ENCODE peak calls at places on chromosomes 12 and 14, in four cellular contexts. G is left ventricle myocardium inferior, E is IMR-90, V is left lung. S is an unnamed sample. For H3K4me1, the result is how much of the 10 kb centered on the place peaks cover.

GRCh38 chr12:106227641-106228319 is 20.0 kb downstream of the CKAP4 start:
- DNase-seq in G (no peak), E (no peak), V (peak), S (no peak)

GRCh38 chr12:68317047-68317667 is 15.0 kb downstream of the MDM1 start:
- DNase-seq in G (no peak), E (peak), V (no peak), S (no peak)

GRCh38 chr12:41485203-41485602 is 297.1 kb downstream of the PDZRN4 start:
- DNase-seq in G (no peak), E (no peak), V (no peak), S (no peak)

GRCh38 chr12:106136263-106136662 is 2.5 kb downstream of the NUAK1 start:
- DNase-seq in G (peak), E (peak), V (peak), S (peak)

GRCh38 chr14:52175982-52176502 is 91.5 kb upstream of the PTGDR start:
- DNase-seq in G (no peak), E (no peak), V (no peak), S (no peak)

GRCh38 chr14:54533100-54533499 is 23.4 kb downstream of the CGRRF1 start:
- DNase-seq in G (no peak), E (no peak), V (no peak), S (no peak)

GRCh38 chr12:122308811-122309210 is 42.5 kb upstream of the VPS33A start:
- DNase-seq in G (no peak), E (peak), V (no peak), S (no peak)

GRCh38 chr14:61527325-61528100 is 167.8 kb upstream of the HIF1A start:
- DNase-seq in G (no peak), E (peak), V (no peak), S (peak)

GRCh38 chr12:7994731-7995205 is 37.7 kb upstream of the FOXJ2 start:
- DNase-seq in G (no peak), E (peak), V (no peak), S (no peak)

GRCh38 chr14:28767851-28768548 is 1.4 kb downstream of the FOXG1 start:
- DNase-seq in G (no peak), E (no peak), V (no peak), S (no peak)

GRCh38 chr12:3728686-3729085 is 24.2 kb downstream of the CRACR2A start:
- DNase-seq in G (no peak), E (no peak), V (no peak), S (no peak)

GRCh38 chr14:103512701-103513611 is 9.7 kb downstream of the CKB start:
- DNase-seq in G (peak), E (peak), V (peak), S (peak)

GRCh38 chr14:103100281-103101121 is 6.0 kb downstream of the EXOC3L4 start:
- DNase-seq in G (no peak), E (no peak), V (no peak), S (peak)

GRCh38 chr14:100317897-100318808 is 5.0 kb upstream of the SLC25A47 start:
- DNase-seq in G (peak), E (peak), V (peak), S (peak)

GRCh38 chr14:93926209-93926872 is 803 bp upstream of the FAM181A start:
- DNase-seq in G (no peak), E (no peak), V (no peak), S (no peak)

GRCh38 chr12:104737682-104738370 is 220.3 kb downstream of the SLC41A2 start:
- DNase-seq in G (no peak), E (no peak), V (no peak), S (no peak)

GRCh38 chr12:113239811-113240331 is 18.6 kb downstream of the TPCN1 start:
- DNase-seq in G (peak), E (no peak), V (peak), S (no peak)

GRCh38 chr14:77691259-77691658 is 16.6 kb downstream of the ALKBH1 start:
- DNase-seq in G (peak), E (no peak), V (no peak), S (no peak)

GRCh38 chr12:57190037-57190436 is 26.6 kb upstream of the NXPH4 start:
- DNase-seq in G (no peak), E (no peak), V (peak), S (no peak)

GRCh38 chr12:1058423-1058822 is 67.4 kb downstream of the ERC1 start:
- DNase-seq in G (no peak), E (no peak), V (no peak), S (no peak)

GRCh38 chr14:105203057-105203494 is 22.0 kb upstream of the NUDT14 start:
- DNase-seq in G (peak), E (peak), V (peak), S (peak)

GRCh38 chr12:10220398-10221077 is 7.9 kb downstream of the GABARAPL1 start:
- DNase-seq in G (peak), E (peak), V (no peak), S (no peak)

GRCh38 chr12:19130224-19131019 is 889 bp downstream of the PLEKHA5 start:
- DNase-seq in G (peak), E (no peak), V (peak), S (peak)

GRCh38 chr14:81286574-81287370 is 66.0 kb upstream of the GTF2A1 start:
- DNase-seq in G (no peak), E (no peak), V (no peak), S (no peak)

GRCh38 chr12:34405286-34406227 is 383.3 kb downstream of the ALG10 start:
- DNase-seq in G (peak), E (no peak), V (peak), S (no peak)

GRCh38 chr12:23626791-23627190 is 322.7 kb downstream of the SOX5 start:
- DNase-seq in G (no peak), E (no peak), V (no peak), S (no peak)

GRCh38 chr14:41785696-41786095 is 179.0 kb downstream of the LRFN5 start:
- DNase-seq in G (no peak), E (no peak), V (no peak), S (no peak)

GRCh38 chr12:14239935-14240872 is 125.3 kb upstream of the ATF7IP start:
- DNase-seq in G (no peak), E (no peak), V (no peak), S (no peak)

GRCh38 chr14:75418779-75419768 is 8.7 kb upstream of the JDP2 start:
- DNase-seq in G (no peak), E (no peak), V (no peak), S (no peak)

GRCh38 chr12:24895612-24896011 is 53.3 kb downstream of the BCAT1 start:
- DNase-seq in G (no peak), E (peak), V (no peak), S (no peak)

GRCh38 chr12:795305-795704 is 42.9 kb downstream of the WNK1 start:
- DNase-seq in G (no peak), E (no peak), V (no peak), S (no peak)

GRCh38 chr14:83520837-83521236 is 1987.2 kb upstream of the SEL1L start:
- DNase-seq in G (no peak), E (peak), V (no peak), S (no peak)

GRCh38 chr14:93207468-93208308 is 632 bp downstream of the UBR7 start:
- DNase-seq in G (peak), E (peak), V (no peak), S (peak)

GRCh38 chr14:106691601-106692291 is 1165.4 kb downstream of the TMEM121 start:
- DNase-seq in G (peak), E (no peak), V (peak), S (peak)

GRCh38 chr12:48069253-48069652 is 36.6 kb downstream of the SENP1 start:
- DNase-seq in G (no peak), E (peak), V (no peak), S (no peak)

GRCh38 chr14:102241147-102241546 is 63.8 kb downstream of the MOK start:
- DNase-seq in G (no peak), E (no peak), V (no peak), S (no peak)

GRCh38 chr12:33703221-33703620 is 263.6 kb upstream of the SYT10 start:
- DNase-seq in G (no peak), E (no peak), V (no peak), S (no peak)

GRCh38 chr12:83818888-83819287 is 1093.7 kb downstream of the SLC6A15 start:
- DNase-seq in G (no peak), E (peak), V (peak), S (no peak)

GRCh38 chr12:43115441-43116160 is 436.4 kb downstream of the ADAMTS20 start:
- DNase-seq in G (no peak), E (no peak), V (no peak), S (no peak)

DNA sequence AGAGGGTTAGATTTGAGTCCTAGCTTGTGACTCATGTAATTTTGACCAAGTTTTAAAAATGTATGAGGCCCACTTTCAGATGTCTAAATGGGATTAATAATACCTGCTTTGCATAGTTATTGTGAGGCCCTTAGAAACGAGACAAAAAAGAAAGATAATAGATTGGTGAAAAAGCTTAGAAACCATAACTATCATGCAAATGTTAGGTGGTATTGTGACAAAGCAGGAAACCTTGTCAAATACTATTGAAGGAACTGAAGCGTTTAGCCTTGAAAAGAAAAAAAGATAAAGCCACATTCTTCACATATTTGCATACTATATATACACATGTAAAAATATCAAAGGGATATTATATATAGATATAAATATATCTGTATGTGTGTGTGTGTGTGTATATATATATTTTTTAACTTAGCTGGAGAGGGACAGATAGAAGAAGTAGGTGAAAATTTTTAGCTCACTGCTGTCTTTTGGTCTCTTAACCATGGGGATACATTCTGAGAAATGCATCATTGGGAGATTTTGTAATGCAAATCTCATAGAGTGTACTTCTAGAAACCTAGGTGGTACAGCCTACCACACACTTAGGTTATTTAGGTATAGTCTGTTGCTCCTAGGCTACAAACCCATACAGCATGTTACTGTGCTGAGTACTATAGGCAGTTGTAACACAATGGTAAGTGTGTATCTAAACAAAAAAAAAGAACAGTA is 270.3 kb downstream of the CCDC91 start:
- DNase-seq in G (no peak), E (no peak), V (no peak), S (no peak)
- H3K27ac ChIP-seq in G (no peak), E (no peak), V (no peak), S (no peak)

GRCh38 chr12:69758105-69758504 is 19.4 kb downstream of the RAB3IP start:
- DNase-seq in G (no peak), E (no peak), V (no peak), S (no peak)
- H3K4me1 ChIP-seq in G (under half), E (under half), V (under half), S (under half)

GRCh38 chr12:100142851-100143559 is at the start of gene BLTP3B:
- DNase-seq in G (peak), E (peak), V (peak), S (peak)

GRCh38 chr12:100138048-100138907 is 4.4 kb downstream of the BLTP3B start:
- DNase-seq in G (no peak), E (peak), V (no peak), S (no peak)

GRCh38 chr12:100145643-100146042 is 3.0 kb upstream of the BLTP3B start:
- DNase-seq in G (no peak), E (no peak), V (no peak), S (no peak)

GRCh38 chr12:100141666-100141997 is 1.0 kb downstream of the BLTP3B start:
- DNase-seq in G (no peak), E (peak), V (no peak), S (no peak)

GRCh38 chr12:100141998-100142850 is 450 bp downstream of the BLTP3B start:
- DNase-seq in G (peak), E (no peak), V (peak), S (peak)
- H3K4me3 ChIP-seq in G (peak), E (peak), V (peak), S (peak)

GRCh38 chr14:90050271-90050670 is 11.5 kb upstream of the KCNK13 start:
- DNase-seq in G (no peak), E (no peak), V (no peak), S (no peak)

GRCh38 chr14:90040411-90040810 is 21.4 kb upstream of the KCNK13 start:
- DNase-seq in G (no peak), E (no peak), V (no peak), S (no peak)

GRCh38 chr14:90049390-90049789 is 12.4 kb upstream of the KCNK13 start:
- DNase-seq in G (no peak), E (no peak), V (no peak), S (no peak)

GRCh38 chr14:90042587-90043252 is 19.1 kb upstream of the KCNK13 start:
- DNase-seq in G (no peak), E (no peak), V (no peak), S (no peak)

DNA sequence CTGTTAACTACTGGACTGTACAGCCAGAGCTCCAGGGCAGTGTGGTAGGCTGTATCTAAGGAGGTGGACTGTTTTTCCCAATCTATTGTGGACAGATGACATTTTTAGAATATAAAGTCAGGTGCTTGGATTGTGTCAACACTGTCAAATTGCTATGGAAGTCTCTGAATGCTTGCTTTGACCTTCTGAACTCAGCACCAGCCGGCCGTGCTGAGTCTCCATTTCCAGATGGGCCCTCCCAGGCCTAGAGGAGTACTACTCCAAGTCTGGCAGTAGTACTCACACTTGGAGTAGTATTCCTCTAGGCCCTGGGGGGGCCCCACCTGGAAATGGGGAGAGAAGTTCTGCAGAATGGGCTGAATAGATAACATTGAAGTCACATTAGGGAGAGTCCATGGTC is 16.2 kb upstream of the KCNK13 start:
- DNase-seq in G (no peak), E (no peak), V (no peak), S (no peak)
- H3K27ac ChIP-seq in G (no peak), E (no peak), V (no peak), S (no peak)

GRCh38 chr12:11856971-11857370 is 207.5 kb downstream of the ETV6 start:
- DNase-seq in G (no peak), E (no peak), V (no peak), S (no peak)
- H3K4me1 ChIP-seq in G (under half), E (under half), V (under half), S (under half)

DNA sequence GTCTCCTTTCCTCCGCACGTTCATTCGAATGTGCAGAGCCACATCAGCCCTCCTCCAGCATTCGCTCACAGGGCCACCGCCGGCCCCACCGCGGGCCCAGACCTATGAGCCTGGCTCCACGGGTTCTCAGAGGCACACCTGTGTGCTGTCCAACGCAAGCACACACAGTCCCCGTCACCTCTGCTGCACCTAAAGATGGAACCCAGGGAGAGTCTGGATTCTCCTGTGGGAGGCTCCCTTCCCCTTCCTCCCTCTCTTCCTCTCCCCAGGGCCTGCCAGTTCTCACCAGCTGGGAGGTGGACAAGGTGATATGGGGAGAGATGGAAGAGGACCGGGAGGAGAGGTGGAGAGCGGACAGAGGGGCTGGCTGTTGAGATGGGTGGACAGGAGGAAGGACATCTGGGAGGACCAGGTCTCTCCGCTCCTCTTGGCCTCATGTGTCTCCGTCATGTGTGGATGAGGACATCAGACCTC is 4.9 kb upstream of the AQP6 start:
- DNase-seq in G (no peak), E (no peak), V (no peak), S (no peak)
- H3K4me3 ChIP-seq in G (peak), E (peak), V (peak), S (peak)

GRCh38 chr12:92562063-92562734 is 140.6 kb upstream of the PLEKHG7 start:
- DNase-seq in G (no peak), E (no peak), V (no peak), S (no peak)
- H3K27ac ChIP-seq in G (peak), E (no peak), V (no peak), S (no peak)

GRCh38 chr14:91350813-91351507 is 66.7 kb downstream of the CCDC88C start:
- DNase-seq in G (no peak), E (no peak), V (no peak), S (no peak)

GRCh38 chr14:91352696-91353692 is 64.6 kb downstream of the CCDC88C start:
- DNase-seq in G (no peak), E (no peak), V (no peak), S (no peak)

GRCh38 chr14:91350483-91350812 is 67.2 kb downstream of the CCDC88C start:
- DNase-seq in G (no peak), E (no peak), V (no peak), S (no peak)

GRCh38 chr14:91352101-91352500 is 65.5 kb downstream of the CCDC88C start:
- DNase-seq in G (peak), E (no peak), V (no peak), S (no peak)

DNA sequence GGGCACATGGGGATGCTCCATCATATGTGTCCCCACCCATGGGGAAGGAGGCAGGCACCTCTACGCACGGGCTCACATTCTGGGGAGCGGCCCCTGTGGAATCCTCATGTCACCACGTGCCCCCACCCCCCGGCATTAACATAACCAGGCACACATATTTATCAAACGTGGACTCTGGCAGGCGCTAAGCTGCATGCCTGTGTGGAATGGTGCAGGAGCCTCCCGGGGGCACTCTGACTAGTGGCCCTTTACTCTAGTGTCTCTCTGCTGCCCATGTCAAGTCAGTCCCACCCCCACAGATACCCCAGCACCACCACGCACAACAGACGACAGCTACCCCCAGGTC is 66.1 kb downstream of the CCDC88C start:
- DNase-seq in G (no peak), E (no peak), V (no peak), S (no peak)
- H3K4me1 ChIP-seq in G (under half), E (under half), V (under half), S (under half)

GRCh38 chr12:54053625-54054441 is at the start of gene HOXC4:
- DNase-seq in G (no peak), E (peak), V (no peak), S (no peak)
- H3K4me3 ChIP-seq in G (peak), E (peak), V (peak), S (peak)

S was measured in pancreas.